ENCODE peak calls at places on chromosomes 6 and 20, in ten cellular contexts. X is stimulated activated CD8-positive, alpha-beta memory T cell treated with anti-CD3 and anti-CD28 coated beads, Interleukin-15, amount 100 ng/mL, for 24 hours; D is H7; V is NT2/D1; C is effector CD8-positive, alpha-beta T cell; A is substantia nigra; B is brain microvascular endothelial cell; Q is GM12878; J is endodermal cell; W is astrocyte of the spinal cord. M is an unnamed sample.

GRCh38 chr6:56329296-56330050 is 82.1 kb upstream of the COL21A1 start:
- DNase-seq in W (peak), J (no peak), X (no peak), V (no peak), A (no peak), C (no peak), D (no peak), Q (no peak), B (no peak), M (peak)

GRCh38 chr20:2705931-2706645 is 13.5 kb downstream of the EBF4 start:
- DNase-seq in B (no peak), D (peak), W (no peak), Q (no peak), J (peak), X (no peak), V (no peak), A (no peak), C (no peak), M (no peak)

GRCh38 chr20:11917663-11918062 is at the start of gene BTBD3:
- DNase-seq in J (no peak), V (no peak), Q (no peak), C (no peak), D (peak), W (peak), B (peak), A (peak), X (no peak), M (no peak)

GRCh38 chr20:19991826-19992225 is 25.3 kb upstream of the NAA20 start:
- DNase-seq in J (no peak), Q (no peak), C (no peak), W (no peak), X (no peak), V (no peak), B (no peak), A (no peak), D (no peak), M (no peak)

GRCh38 chr20:49562341-49563014 is 5.5 kb downstream of the PTGIS start:
- DNase-seq in D (peak), C (no peak), B (peak), X (no peak), Q (no peak), W (peak), V (peak), J (peak), A (no peak), M (peak)

GRCh38 chr6:23890543-23891227 is 235.3 kb upstream of the NRSN1 start:
- DNase-seq in Q (no peak), J (no peak), B (no peak), W (no peak), C (no peak), A (no peak), V (no peak), D (no peak), X (no peak), M (no peak)

GRCh38 chr6:90274481-90275030 is 22.1 kb downstream of the BACH2 start:
- DNase-seq in W (no peak), X (peak), B (no peak), J (no peak), C (peak), D (no peak), A (no peak), Q (no peak), V (no peak), M (no peak)

GRCh38 chr20:59645316-59645715 is 41.0 kb downstream of the PHACTR3 start:
- DNase-seq in X (no peak), W (no peak), J (no peak), Q (no peak), B (no peak), A (peak), C (no peak), V (no peak), D (no peak), M (no peak)

GRCh38 chr6:83696674-83697073 is 12.2 kb downstream of the SNAP91 start:
- DNase-seq in J (no peak), Q (no peak), V (no peak), W (no peak), D (no peak), X (no peak), C (no peak), A (no peak), B (no peak), M (no peak)

GRCh38 chr6:121335111-121336008 is 1.1 kb upstream of the TBC1D32 start:
- DNase-seq in C (no peak), V (no peak), X (no peak), A (no peak), Q (no peak), D (no peak), J (no peak), W (peak), B (no peak), M (peak)

GRCh38 chr6:135159531-135159930 is 21.6 kb upstream of the MYB start:
- DNase-seq in B (no peak), W (no peak), D (no peak), C (no peak), J (no peak), A (no peak), Q (no peak), V (no peak), X (no peak), M (no peak)

GRCh38 chr20:51037499-51038110 is 14.7 kb upstream of the KCNG1 start:
- DNase-seq in D (no peak), B (no peak), J (no peak), X (no peak), C (no peak), Q (no peak), W (no peak), V (no peak), A (peak), M (no peak)

GRCh38 chr6:135128268-135128914 is 52.7 kb upstream of the MYB start:
- DNase-seq in V (no peak), Q (no peak), D (no peak), X (no peak), B (no peak), C (no peak), J (no peak), W (no peak), A (no peak), M (no peak)

GRCh38 chr6:96907498-96907897 is 9.8 kb upstream of the NDUFAF4 start:
- DNase-seq in C (no peak), Q (peak), V (no peak), D (no peak), W (no peak), B (peak), A (no peak), J (no peak), X (no peak), M (peak)

GRCh38 chr6:154466139-154466538 is 44.3 kb downstream of the CNKSR3 start:
- DNase-seq in W (no peak), A (no peak), V (no peak), D (no peak), B (no peak), J (no peak), C (no peak), X (no peak), Q (no peak), M (no peak)

GRCh38 chr6:97175806-97176205 is 107.2 kb downstream of the MMS22L start:
- DNase-seq in A (no peak), X (no peak), D (no peak), B (no peak), W (peak), V (no peak), J (no peak), Q (no peak), C (no peak), M (no peak)

M was measured in RPMI7951.